ENCODE peak calls at places on chromosomes 11 and 22, in six cellular contexts. K, F, Y, N, W and C are unnamed samples.

GRCh38 chr11:125128450-125128849 is 17.0 kb upstream of the TMEM218 start:
- DNase-seq in K (no peak), F (peak), Y (no peak), N (peak), W (no peak), C (peak)

GRCh38 chr22:35334010-35334409 is 34.3 kb downstream of the TOM1 start:
- DNase-seq in K (no peak), F (no peak), Y (no peak), N (no peak), W (no peak), C (no peak)

GRCh38 chr11:8034604-8035224 is 46.3 kb upstream of the TUB start:
- DNase-seq in K (no peak), F (no peak), Y (no peak), N (no peak), W (no peak), C (no peak)

GRCh38 chr11:3001496-3001895 is 9.4 kb upstream of the NAP1L4 start:
- DNase-seq in K (no peak), F (no peak), Y (no peak), N (no peak), W (no peak), C (no peak)

GRCh38 chr22:30502911-30503310 is 2.6 kb downstream of the SEC14L4 start:
- DNase-seq in K (no peak), F (no peak), Y (no peak), N (no peak), W (no peak), C (no peak)

GRCh38 chr11:96098511-96099241 is 174.8 kb upstream of the MTMR2 start:
- DNase-seq in K (no peak), F (peak), Y (no peak), N (no peak), W (no peak), C (no peak)

GRCh38 chr11:117814766-117815261 is 9.7 kb downstream of the FXYD2 start:
- DNase-seq in K (no peak), F (no peak), Y (peak), N (no peak), W (no peak), C (no peak)

GRCh38 chr22:46105494-46106278 is 44.6 kb upstream of the PPARA start:
- DNase-seq in K (no peak), F (peak), Y (peak), N (peak), W (no peak), C (no peak)

GRCh38 chr22:22952531-22953295 is 65.1 kb downstream of the IGLL5 start:
- DNase-seq in K (no peak), F (no peak), Y (no peak), N (no peak), W (no peak), C (no peak)

GRCh38 chr11:96084610-96085348 is 160.9 kb upstream of the MTMR2 start:
- DNase-seq in K (no peak), F (no peak), Y (no peak), N (no peak), W (no peak), C (no peak)

GRCh38 chr11:119339581-119340334 is 925 bp downstream of the C1QTNF5 start:
- DNase-seq in K (peak), F (peak), Y (no peak), N (no peak), W (peak), C (no peak)

GRCh38 chr11:79087238-79087956 is 353.4 kb downstream of the TENM4 start:
- DNase-seq in K (peak), F (peak), Y (peak), N (no peak), W (no peak), C (peak)